ENCODE peak calls at places on chromosomes 4 and X, in ten cellular contexts. V is NCI-H1694 treated with DMSO at 0.1 percent for 48 hours; J is heart right ventricle; C is hypothalamus; L is upper lobe of right lung; O is T-helper 1 cell; H is CD4-positive, CD25-positive, alpha-beta regulatory T cell; Z is AG04450; I is hippocampal formation; G is mucosa of descending colon. U is an unnamed sample.

GRCh38 chr4:112704991-112705845 is 68.3 kb downstream of the LARP7 start:
- DNase-seq in V (no peak), J (peak), C (no peak), L (peak), O (no peak), H (no peak), Z (peak), I (no peak), G (no peak), U (peak)

GRCh38 chr4:68074397-68074796 is 55.3 kb downstream of the TMPRSS11F start:
- DNase-seq in V (no peak), J (no peak), C (no peak), L (no peak), O (no peak), H (no peak), Z (no peak), I (no peak), G (no peak), U (no peak)

GRCh38 chr4:4720671-4721070 is 138.8 kb upstream of the MSX1 start:
- DNase-seq in V (no peak), J (no peak), C (no peak), L (no peak), O (no peak), H (no peak), Z (no peak), I (no peak), G (no peak), U (no peak)

GRCh38 chr4:7877131-7877530 is 62.5 kb downstream of the AFAP1 start:
- DNase-seq in V (no peak), J (no peak), C (no peak), L (no peak), O (no peak), H (no peak), Z (no peak), I (no peak), G (no peak), U (no peak)

GRCh38 chrX:38864165-38864564 is 62.9 kb downstream of the MID1IP1 start:
- DNase-seq in V (no peak), J (no peak), C (no peak), L (no peak), O (no peak), H (no peak), Z (no peak), I (no peak), G (no peak), U (no peak)

GRCh38 chr4:5460106-5460801 is 248.1 kb downstream of the EVC2 start:
- DNase-seq in V (no peak), J (no peak), C (no peak), L (peak), O (no peak), H (no peak), Z (peak), I (no peak), G (no peak), U (peak)

GRCh38 chr4:10403633-10404445 is 53.4 kb downstream of the ZNF518B start:
- DNase-seq in V (no peak), J (no peak), C (no peak), L (no peak), O (no peak), H (no peak), Z (no peak), I (peak), G (no peak), U (peak)

GRCh38 chr4:86595426-86595805 is 1.3 kb downstream of the PTPN13 start:
- DNase-seq in V (no peak), J (no peak), C (no peak), L (no peak), O (no peak), H (no peak), Z (no peak), I (peak), G (no peak), U (peak)

GRCh38 chrX:109890300-109890699 is 112.6 kb upstream of the TMEM164 start:
- DNase-seq in V (no peak), J (no peak), C (no peak), L (no peak), O (no peak), H (no peak), Z (no peak), I (no peak), G (no peak), U (no peak)

GRCh38 chr4:85715996-85716737 is 241.2 kb downstream of the ARHGAP24 start:
- DNase-seq in V (no peak), J (no peak), C (no peak), L (no peak), O (no peak), H (no peak), Z (no peak), I (no peak), G (no peak), U (no peak)

GRCh38 chrX:40931921-40932320 is 153.3 kb upstream of the USP9X start:
- DNase-seq in V (no peak), J (no peak), C (no peak), L (no peak), O (no peak), H (no peak), Z (no peak), I (no peak), G (no peak), U (peak)

GRCh38 chr4:2393353-2394270 is 24.8 kb downstream of the ZFYVE28 start:
- DNase-seq in V (no peak), J (no peak), C (no peak), L (no peak), O (no peak), H (no peak), Z (no peak), I (no peak), G (peak), U (no peak)

GRCh38 chrX:8304668-8305067 is 133.6 kb upstream of the VCX2 start:
- DNase-seq in V (no peak), J (no peak), C (no peak), L (no peak), O (no peak), H (no peak), Z (no peak), I (no peak), G (no peak), U (no peak)

GRCh38 chr4:109444182-109444844 is 10.7 kb downstream of the SEC24B start:
- DNase-seq in V (no peak), J (no peak), C (no peak), L (no peak), O (no peak), H (no peak), Z (no peak), I (no peak), G (no peak), U (no peak)

GRCh38 chrX:28022371-28022770 is 41.1 kb upstream of the DCAF8L1 start:
- DNase-seq in V (no peak), J (no peak), C (no peak), L (no peak), O (no peak), H (no peak), Z (no peak), I (no peak), G (no peak), U (no peak)

U was measured in cardiac fibroblast.